ENCODE peak calls at places on chromosomes 5 and 9, in nine cellular contexts. O, E, M, G, B, V, F, S and T are unnamed samples.
A peak's percentile ranks its signal among the peaks of the same experiment; 100 is the strongest.

GRCh38 chr5:162391848-162392247 is 324.3 kb downstream of the GABRG2 start:
- DNase-seq in O (no peak), E (no peak), M (no peak), G (no peak), B (no peak), V (no peak), F (no peak), S (no peak), T (no peak)

GRCh38 chr9:124342402-124342945 is 72.8 kb downstream of the PSMB7 start:
- DNase-seq in O (peak; percentile 49), E (peak; percentile 57), M (no peak), G (no peak), B (no peak), V (no peak), F (peak; percentile 78), S (peak; percentile 6), T (no peak)

GRCh38 chr9:127644943-127645342 is 32.9 kb downstream of the STXBP1 start:
- DNase-seq in O (peak; percentile 53), E (no peak), M (peak; percentile 6), G (no peak), B (peak; percentile 16), V (no peak), F (no peak), S (no peak), T (no peak)

GRCh38 chr5:140795259-140795641 is 598 bp downstream of the PCDHA2 start:
- DNase-seq in O (no peak), E (peak; percentile 7), M (no peak), G (peak; percentile 41), B (no peak), V (no peak), F (no peak), S (no peak), T (no peak)

GRCh38 chr9:3858961-3859360 is 333.2 kb upstream of the RFX3 start:
- DNase-seq in O (no peak), E (peak; percentile 30), M (peak; percentile 43), G (peak; percentile 62), B (no peak), V (no peak), F (peak; percentile 30), S (no peak), T (no peak)

GRCh38 chr9:36320457-36320856 is 62.2 kb upstream of the GNE start:
- DNase-seq in O (no peak), E (no peak), M (no peak), G (peak; percentile 83), B (no peak), V (no peak), F (no peak), S (no peak), T (no peak)

GRCh38 chr9:21554813-21555212 is 72.7 kb upstream of the IFNE start:
- DNase-seq in O (peak; percentile 55), E (no peak), M (no peak), G (no peak), B (no peak), V (no peak), F (no peak), S (no peak), T (no peak)

GRCh38 chr9:35756743-35757526 is 2.9 kb upstream of the MSMP start:
- DNase-seq in O (peak; percentile 84), E (no peak), M (peak; percentile 29), G (peak; percentile 86), B (peak; percentile 17), V (peak; percentile 80), F (no peak), S (no peak), T (no peak)

GRCh38 chr9:125189011-125189360 is 617 bp downstream of the PPP6C start:
- DNase-seq in O (peak; percentile 24), E (no peak), M (no peak), G (no peak), B (no peak), V (peak; percentile 59), F (no peak), S (no peak), T (no peak)

GRCh38 chr5:69368458-69369368 is 607 bp downstream of the AK6 start:
- DNase-seq in O (peak; percentile 59), E (peak; percentile 50), M (peak; percentile 19), G (peak; percentile 3), B (peak; percentile 49), V (no peak), F (peak; percentile 56), S (no peak), T (peak; percentile 13)

GRCh38 chr9:113520109-113520642 is 56.6 kb downstream of the RGS3 start:
- DNase-seq in O (peak; percentile 96), E (peak; percentile 31), M (peak; percentile 41), G (peak; percentile 89), B (no peak), V (no peak), F (no peak), S (no peak), T (no peak)

GRCh38 chr5:1196562-1196961 is 4.8 kb upstream of the SLC6A19 start:
- DNase-seq in O (no peak), E (no peak), M (no peak), G (no peak), B (no peak), V (no peak), F (no peak), S (no peak), T (no peak)

GRCh38 chr5:90563161-90563560 is 4.6 kb downstream of the ADGRV1 start:
- DNase-seq in O (no peak), E (no peak), M (no peak), G (no peak), B (no peak), V (no peak), F (no peak), S (no peak), T (no peak)

GRCh38 chr9:36748322-36748899 is 175.7 kb downstream of the MELK start:
- DNase-seq in O (peak; percentile 44), E (peak; percentile 71), M (peak; percentile 46), G (peak; percentile 35), B (peak; percentile 75), V (no peak), F (peak; percentile 47), S (no peak), T (no peak)

GRCh38 chr5:6719417-6719816 is 6.2 kb downstream of the TENT4A start:
- DNase-seq in O (no peak), E (no peak), M (no peak), G (no peak), B (no peak), V (peak; percentile 44), F (no peak), S (no peak), T (no peak)

GRCh38 chr5:6721442-6721841 is 8.2 kb downstream of the TENT4A start:
- DNase-seq in O (no peak), E (no peak), M (no peak), G (no peak), B (no peak), V (peak; percentile 47), F (no peak), S (no peak), T (no peak)

GRCh38 chr5:6722015-6722414 is 8.8 kb downstream of the TENT4A start:
- DNase-seq in O (peak; percentile 39), E (no peak), M (peak; percentile 20), G (no peak), B (peak; percentile 23), V (peak; percentile 53), F (peak; percentile 38), S (no peak), T (no peak)

GRCh38 chr5:6719896-6720560 is 6.8 kb downstream of the TENT4A start:
- DNase-seq in O (no peak), E (no peak), M (no peak), G (no peak), B (peak; percentile 29), V (no peak), F (no peak), S (no peak), T (no peak)

GRCh38 chr5:6720561-6720921 is 7.3 kb downstream of the TENT4A start:
- DNase-seq in O (no peak), E (no peak), M (no peak), G (no peak), B (no peak), V (no peak), F (no peak), S (no peak), T (no peak)
- H3K4me3 ChIP-seq in O (no peak overlapping the region), E (no peak overlapping the region), M (no peak overlapping the region), G (no peak overlapping the region), B (no peak overlapping the region), V (no peak overlapping the region), F (no peak overlapping the region), S (no peak overlapping the region), T (no peak overlapping the region)

DNA sequence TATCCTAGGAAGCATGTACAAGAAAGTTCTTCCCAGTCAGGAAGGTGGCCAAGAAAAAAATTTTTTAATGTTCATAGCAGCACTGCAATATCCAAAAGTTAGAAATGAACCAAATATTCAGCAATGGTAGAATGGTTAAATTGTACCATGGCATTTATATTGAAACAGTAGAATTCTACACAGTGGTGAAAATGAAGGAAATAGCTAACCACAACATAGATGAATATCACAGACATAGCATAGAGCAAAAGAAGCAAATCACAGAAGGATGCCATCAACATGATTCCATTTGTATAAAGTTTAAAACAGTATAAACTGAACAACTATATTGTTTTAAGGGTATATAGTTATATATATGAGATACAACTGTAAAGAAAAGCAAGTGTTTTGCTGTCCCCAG is 10.7 kb upstream of the ANKDD1B start:
- DNase-seq in O (no peak), E (no peak), M (no peak), G (no peak), B (no peak), V (no peak), F (no peak), S (no peak), T (no peak)
- H3K4me3 ChIP-seq in O (no peak overlapping the region), E (no peak overlapping the region), M (no peak overlapping the region), G (no peak overlapping the region), B (no peak overlapping the region), V (no peak overlapping the region), F (no peak overlapping the region), S (no peak overlapping the region), T (no peak overlapping the region)

GRCh38 chr5:26945881-26946280 is 92.5 kb downstream of the CDH9 start:
- DNase-seq in O (no peak), E (no peak), M (peak; percentile 16), G (no peak), B (no peak), V (no peak), F (no peak), S (no peak), T (no peak)
- H3K4me3 ChIP-seq in O (no peak overlapping the region), E (no peak overlapping the region), M (no peak overlapping the region), G (no peak overlapping the region), B (no peak overlapping the region), V (no peak overlapping the region), F (no peak overlapping the region), S (no peak overlapping the region), T (no peak overlapping the region)

DNA sequence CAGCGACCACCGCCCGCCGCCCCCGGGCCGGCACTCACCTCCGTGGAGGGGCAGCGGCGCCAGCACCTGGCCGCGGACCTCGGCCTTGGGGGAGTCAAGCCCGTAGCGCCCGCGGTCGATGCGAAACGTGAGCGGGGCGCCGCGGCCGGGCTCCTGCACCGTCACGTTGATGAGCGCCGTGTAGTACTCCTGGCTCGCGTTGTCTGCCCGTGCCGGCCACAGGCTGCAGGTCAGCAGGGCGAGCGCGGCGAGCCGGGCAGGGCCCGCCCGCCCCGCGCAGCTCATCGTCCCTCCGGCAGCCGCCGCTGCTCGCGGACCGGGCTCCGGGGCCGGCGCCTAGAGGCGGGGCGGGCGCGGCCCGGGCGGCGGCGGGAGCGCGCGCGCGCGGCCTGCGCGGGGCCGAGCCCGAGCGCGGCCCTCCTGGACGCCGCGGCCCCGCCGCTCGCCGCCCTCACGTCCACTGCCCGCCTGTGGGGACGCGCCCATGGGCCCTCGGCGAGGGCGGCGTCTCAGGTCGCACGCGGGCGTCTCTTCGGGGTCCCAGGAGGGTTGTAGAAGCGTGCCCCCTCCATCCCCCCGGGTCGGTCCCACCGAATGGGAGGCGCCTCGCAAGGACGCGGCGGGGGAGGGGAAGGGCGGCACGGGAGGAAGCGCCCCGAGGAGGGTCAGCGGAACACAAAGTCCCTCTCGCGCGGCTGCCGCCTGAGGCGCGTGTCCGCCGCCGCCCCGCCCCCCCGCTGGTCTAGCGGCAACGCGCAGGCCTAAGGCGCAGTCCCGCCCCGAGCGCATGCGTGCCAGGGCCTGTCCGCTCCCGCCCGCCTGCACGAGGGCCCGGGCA is at the start of gene RNF130:
- DNase-seq in O (peak; percentile 92), E (peak; percentile 95), M (peak; percentile 94), G (peak; percentile 95), B (peak; percentile 97), V (peak; percentile 96), F (peak; percentile 94), S (peak; percentile 40), T (peak; percentile 67)
- H3K4me3 ChIP-seq in O (peak within 1 kb of the TSS; percentile 86), E (peak within 1 kb of the TSS; percentile 70), M (peak within 1 kb of the TSS; percentile 75), G (peak within 1 kb of the TSS; percentile 97), B (peak within 1 kb of the TSS; percentile 65), V (peak within 1 kb of the TSS; percentile 96), F (peak within 1 kb of the TSS; percentile 84), S (peak within 1 kb of the TSS; percentile 75), T (peak within 1 kb of the TSS; percentile 76)